ENCODE peak calls at places on chromosomes 6 and 20, in five cellular contexts. Z, I, Y, O and R are unnamed samples.

GRCh38 chr6:167056370-167056769 is 57.2 kb downstream of the CEP43 start:
- DNase-seq in I (no peak), O (no peak), Y (no peak), Z (no peak), R (no peak)

GRCh38 chr6:17115251-17116089 is 13.6 kb downstream of the STMND1 start:
- DNase-seq in Y (no peak), Z (peak; percentile 75), I (no peak), O (no peak), R (no peak)

GRCh38 chr6:109768485-109768884 is 77.4 kb downstream of the FIG4 start:
- DNase-seq in I (no peak), Z (no peak), O (no peak), Y (no peak), R (no peak)

GRCh38 chr6:21166754-21167153 is 426.8 kb upstream of the SOX4 start:
- DNase-seq in Z (no peak), Y (no peak), I (no peak), O (no peak), R (no peak)

GRCh38 chr20:53611449-53611894 is 17.8 kb upstream of the ZNF217 start:
- DNase-seq in Y (peak; percentile 43), I (no peak), O (peak; percentile 3), Z (peak; percentile 70), R (no peak)

GRCh38 chr6:56838016-56838555 is 116.8 kb upstream of the BEND6 start:
- DNase-seq in I (no peak), O (no peak), Y (no peak), Z (no peak), R (no peak)

GRCh38 chr6:22250486-22250885 is 46.4 kb downstream of the PRL start:
- DNase-seq in I (no peak), O (no peak), Z (peak; percentile 18), Y (no peak), R (no peak)

GRCh38 chr6:73703514-73703913 is 7.5 kb downstream of the CD109 start:
- DNase-seq in Y (no peak), I (no peak), O (no peak), Z (no peak), R (no peak)

GRCh38 chr20:57934913-57935312 is 225.1 kb upstream of the PMEPA1 start:
- DNase-seq in Y (no peak), I (no peak), O (no peak), Z (no peak), R (no peak)

GRCh38 chr20:53643031-53643832 is 49.6 kb upstream of the ZNF217 start:
- DNase-seq in O (no peak), I (no peak), Z (peak; percentile 63), Y (peak; percentile 60), R (no peak)

GRCh38 chr6:103983000-103983399 is 876.7 kb downstream of the HACE1 start:
- DNase-seq in Y (no peak), I (no peak), O (no peak), Z (no peak), R (no peak)

GRCh38 chr6:124069230-124069815 is 265.7 kb downstream of the NKAIN2 start:
- DNase-seq in O (no peak), Z (no peak), Y (no peak), I (no peak), R (no peak)

GRCh38 chr20:1567392-1568165 is 10.1 kb upstream of the SIRPD start:
- DNase-seq in I (no peak), O (no peak), Z (peak; percentile 1), Y (no peak), R (no peak)

GRCh38 chr6:9494864-9495263 is 920.0 kb downstream of the TFAP2A start:
- DNase-seq in Z (no peak), Y (no peak), I (no peak), O (no peak), R (no peak)

GRCh38 chr6:134619789-134620188 is 301.9 kb upstream of the SGK1 start:
- DNase-seq in Z (no peak), O (no peak), I (no peak), Y (no peak), R (no peak)

GRCh38 chr20:11965602-11966001 is 47.9 kb downstream of the BTBD3 start:
- DNase-seq in O (no peak), Y (no peak), Z (no peak), I (no peak), R (no peak)

GRCh38 chr6:7207688-7208087 is 99.9 kb downstream of the RREB1 start:
- DNase-seq in I (no peak), Y (no peak), Z (no peak), O (peak; percentile 1), R (no peak)

GRCh38 chr6:133888931-133889556 is at the start of gene TCF21:
- DNase-seq in O (no peak), I (peak; percentile 86), Z (peak; percentile 51), Y (no peak), R (no peak)

GRCh38 chr6:161835426-161836029 is 561.7 kb upstream of the AGPAT4 start:
- DNase-seq in I (no peak), Y (no peak), O (no peak), Z (no peak), R (no peak)

GRCh38 chr6:160048471-160048870 is 73.1 kb upstream of the SLC22A1 start:
- DNase-seq in O (no peak), Z (no peak), I (no peak), Y (no peak), R (no peak)

GRCh38 chr6:33962673-33963072 is 158.9 kb upstream of the MLN start:
- DNase-seq in I (no peak), Y (peak; percentile 20), O (no peak), Z (no peak), R (no peak)

GRCh38 chr6:137805622-137806021 is 61.4 kb upstream of the TNFAIP3 start:
- DNase-seq in Y (no peak), I (peak; percentile 64), Z (peak; percentile 38), O (no peak), R (no peak)

GRCh38 chr20:45016089-45016641 is 49.9 kb downstream of the STK4 start:
- DNase-seq in Z (peak; percentile 21), O (no peak), Y (no peak), I (no peak), R (no peak)

GRCh38 chr20:19932170-19932667 is 84.9 kb upstream of the NAA20 start:
- DNase-seq in Z (peak; percentile 35), Y (no peak), O (no peak), I (no peak), R (peak; percentile 46)

GRCh38 chr20:15012551-15012950 is 675.1 kb upstream of the FLRT3 start:
- DNase-seq in O (no peak), Y (no peak), I (no peak), Z (no peak), R (no peak)

GRCh38 chr6:79669766-79670165 is 38.6 kb downstream of the SH3BGRL2 start:
- DNase-seq in Y (no peak), O (no peak), Z (no peak), I (no peak), R (no peak)

GRCh38 chr6:77292564-77293546 is 170.4 kb downstream of the HTR1B start:
- DNase-seq in O (no peak), Y (no peak), Z (peak; percentile 22), I (no peak), R (no peak)

GRCh38 chr6:15250440-15251168 is 4.7 kb downstream of the JARID2 start:
- DNase-seq in Y (no peak), Z (no peak), I (no peak), O (no peak), R (no peak)

GRCh38 chr6:15249371-15250019 is 3.6 kb downstream of the JARID2 start:
- DNase-seq in I (no peak), Z (no peak), O (no peak), Y (no peak), R (no peak)

GRCh38 chr6:15254074-15254975 is 8.5 kb downstream of the JARID2 start:
- DNase-seq in Y (no peak), Z (no peak), I (no peak), O (no peak), R (peak; percentile 42)

GRCh38 chr6:15253107-15254073 is 7.5 kb downstream of the JARID2 start:
- DNase-seq in Z (no peak), O (no peak), Y (no peak), I (no peak), R (no peak)

GRCh38 chr6:15252205-15252604 is 6.3 kb downstream of the JARID2 start:
- DNase-seq in O (no peak), Y (no peak), I (no peak), Z (no peak), R (no peak)
- H3K4me1 ChIP-seq in O (peaks cover 3% of the 10 kb centered on the region), Y (no peaks in the 10 kb centered on the region), I (peaks cover 2% of the 10 kb centered on the region), Z (peaks cover 12% of the 10 kb centered on the region), R (peaks cover 68% of the 10 kb centered on the region)

GRCh38 chr6:53301801-53302537 is 46.8 kb downstream of the ELOVL5 start:
- DNase-seq in O (no peak), Y (peak; percentile 47), I (no peak), Z (no peak), R (no peak)
- H3K4me3 ChIP-seq in O (no peak overlapping the region), Y (no peak overlapping the region), I (no peak overlapping the region), Z (no peak overlapping the region), R (no peak overlapping the region)

GRCh38 chr6:493840-494239 is 102.3 kb downstream of the IRF4 start:
- DNase-seq in Z (no peak), I (no peak), Y (no peak), O (no peak), R (no peak)

GRCh38 chr6:499617-500016 is 108.1 kb downstream of the IRF4 start:
- DNase-seq in I (no peak), Z (no peak), O (no peak), Y (no peak), R (no peak)

GRCh38 chr6:494394-494793 is 102.8 kb downstream of the IRF4 start:
- DNase-seq in O (no peak), Z (no peak), I (no peak), Y (no peak), R (no peak)

GRCh38 chr6:498795-499231 is 107.3 kb downstream of the IRF4 start:
- DNase-seq in I (no peak), Y (no peak), Z (peak; percentile 11), O (no peak), R (no peak)

DNA sequence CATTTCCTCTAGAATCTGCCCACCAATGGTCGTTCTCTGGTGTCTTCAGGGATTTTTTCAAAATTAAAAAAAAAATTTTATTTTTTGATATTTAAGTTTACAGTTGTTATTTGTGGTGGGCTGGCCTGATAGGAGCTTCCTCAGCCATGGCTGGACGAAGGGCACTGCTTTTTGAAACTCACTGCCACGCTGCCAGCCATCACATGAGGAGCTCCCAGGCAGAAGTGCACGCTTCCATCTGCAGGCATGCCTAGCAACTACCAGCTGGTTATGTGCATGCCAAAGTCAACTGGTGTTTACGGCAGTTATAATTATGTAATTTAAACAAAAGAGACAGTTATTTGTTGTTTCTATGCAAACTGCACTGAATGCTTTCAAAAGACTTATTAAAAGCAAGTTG is 105.1 kb downstream of the IRF4 start:
- DNase-seq in O (no peak), I (no peak), Y (no peak), Z (no peak), R (no peak)
- H3K4me1 ChIP-seq in O (no peaks in the 10 kb centered on the region), I (peaks cover 2% of the 10 kb centered on the region), Y (no peaks in the 10 kb centered on the region), Z (no peaks in the 10 kb centered on the region), R (no peaks in the 10 kb centered on the region)

GRCh38 chr6:46629698-46630097 is 22.9 kb downstream of the CYP39A1 start:
- DNase-seq in Y (no peak), I (no peak), O (no peak), Z (no peak), R (no peak)

GRCh38 chr6:46626976-46627375 is 25.6 kb downstream of the CYP39A1 start:
- DNase-seq in O (no peak), I (no peak), Z (no peak), Y (no peak), R (no peak)

GRCh38 chr6:46628976-46629375 is 23.6 kb downstream of the CYP39A1 start:
- DNase-seq in I (no peak), Y (no peak), Z (no peak), O (no peak), R (no peak)

GRCh38 chr6:46626228-46626909 is 26.2 kb downstream of the CYP39A1 start:
- DNase-seq in O (no peak), Z (peak; percentile 24), I (no peak), Y (no peak), R (no peak)

GRCh38 chr6:46628498-46628897 is 24.1 kb downstream of the CYP39A1 start:
- DNase-seq in O (no peak), I (no peak), Y (no peak), Z (no peak), R (no peak)
- H3K4me3 ChIP-seq in O (no peak overlapping the region), I (no peak overlapping the region), Y (no peak overlapping the region), Z (no peak overlapping the region), R (no peak overlapping the region)